ENCODE peak calls at places on chromosomes 12 and 14, in five cellular contexts. B is fibroblast of lung, J is ascending aorta, F is uterus, Z is Panc1. P is an unnamed sample.

GRCh38 chr12:46459881-46460545 is 87.4 kb upstream of the SLC38A2 start:
- DNase-seq in B (no peak), J (no peak), F (no peak), Z (no peak), P (no peak)

GRCh38 chr12:4080213-4080612 is 193.3 kb upstream of the CCND2 start:
- DNase-seq in B (no peak), J (no peak), F (no peak), Z (no peak), P (no peak)

GRCh38 chr14:89226789-89227489 is 190.1 kb downstream of the FOXN3 start:
- DNase-seq in B (no peak), J (no peak), F (no peak), Z (no peak), P (no peak)

GRCh38 chr14:99670361-99671229 is 13.5 kb upstream of the CYP46A1 start:
- DNase-seq in B (peak), J (no peak), F (no peak), Z (no peak), P (peak)

GRCh38 chr12:53389702-53390101 is 9.7 kb downstream of the SP1 start:
- DNase-seq in B (no peak), J (no peak), F (peak), Z (no peak), P (no peak)

GRCh38 chr14:51658441-51659173 is 6.9 kb downstream of the FRMD6 start:
- DNase-seq in B (no peak), J (no peak), F (no peak), Z (no peak), P (no peak)

GRCh38 chr12:67892289-67892688 is 97.0 kb upstream of the IFNG-AS1 start:
- DNase-seq in B (no peak), J (no peak), F (no peak), Z (no peak), P (no peak)

GRCh38 chr12:13181375-13182070 is 15.0 kb upstream of the EMP1 start:
- DNase-seq in B (no peak), J (no peak), F (no peak), Z (no peak), P (no peak)

GRCh38 chr12:106446429-106447092 is 89.0 kb downstream of the POLR3B start:
- DNase-seq in B (peak), J (no peak), F (no peak), Z (no peak), P (no peak)

GRCh38 chr12:121138284-121138683 is 5.6 kb downstream of the P2RX7 start:
- DNase-seq in B (no peak), J (no peak), F (no peak), Z (no peak), P (no peak)

GRCh38 chr12:112855375-112855774 is 51.4 kb upstream of the OAS1 start:
- DNase-seq in B (no peak), J (no peak), F (no peak), Z (no peak), P (no peak)

GRCh38 chr14:103594265-103594664 is 31.5 kb downstream of the COA8 start:
- DNase-seq in B (peak), J (no peak), F (peak), Z (no peak), P (no peak)

GRCh38 chr12:55814257-55814656 is 3.3 kb downstream of the SARNP start:
- DNase-seq in B (no peak), J (no peak), F (no peak), Z (no peak), P (no peak)

GRCh38 chr12:19388131-19388549 is 51.2 kb upstream of the AEBP2 start:
- DNase-seq in B (no peak), J (no peak), F (peak), Z (no peak), P (no peak)

DNA sequence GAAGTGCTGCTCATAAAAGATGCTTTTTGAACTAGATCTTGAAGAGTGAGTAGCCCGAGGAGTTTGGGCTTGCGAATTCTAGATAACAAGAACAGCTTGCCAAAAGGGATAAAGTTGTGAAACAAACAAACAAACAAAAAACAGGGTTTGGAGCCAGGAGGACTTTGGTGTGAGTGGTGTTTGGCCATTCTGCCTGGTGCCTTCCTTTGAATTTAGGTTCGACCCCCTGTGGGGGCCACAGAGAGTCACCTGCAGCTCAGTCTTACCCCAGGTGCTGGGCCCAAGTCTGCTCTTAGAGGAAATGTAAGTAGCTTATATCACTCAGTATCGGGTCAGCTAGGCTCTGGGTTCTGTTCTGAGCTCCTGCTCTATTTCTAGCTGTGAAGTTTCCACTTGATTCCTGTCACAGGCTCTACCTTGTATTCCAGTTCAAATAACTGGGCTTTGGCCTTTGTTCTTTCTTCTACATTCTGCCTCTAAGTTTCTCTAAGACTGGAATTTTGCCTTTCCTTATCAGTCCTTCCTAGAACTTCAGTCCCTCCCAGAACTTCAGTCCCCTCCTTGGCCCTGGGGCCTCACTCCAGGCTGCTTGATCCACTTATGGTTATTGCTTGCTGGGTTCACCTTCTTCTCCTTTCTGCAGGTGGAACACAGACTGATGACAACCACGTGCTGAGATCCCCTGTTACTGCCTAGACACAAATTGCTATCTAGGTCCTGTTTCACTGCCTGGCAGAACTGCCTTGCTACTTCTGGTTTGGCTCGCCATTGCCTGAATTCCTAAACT is 20.5 kb upstream of the DUSP6 start:
- DNase-seq in B (no peak), J (no peak), F (no peak), Z (no peak), P (no peak)
- H3K27ac ChIP-seq in B (no peak), J (peak), F (no peak), Z (no peak), P (no peak)

GRCh38 chr12:28575593-28576205 is 385.4 kb downstream of the CCDC91 start:
- DNase-seq in B (no peak), J (no peak), F (no peak), Z (no peak), P (no peak)

GRCh38 chr12:28578833-28579252 is 388.6 kb downstream of the CCDC91 start:
- DNase-seq in B (peak), J (no peak), F (no peak), Z (no peak), P (no peak)

GRCh38 chr12:28574746-28575592 is 384.7 kb downstream of the CCDC91 start:
- DNase-seq in B (no peak), J (no peak), F (no peak), Z (no peak), P (no peak)

GRCh38 chr12:28582687-28583376 is 392.6 kb downstream of the CCDC91 start:
- DNase-seq in B (no peak), J (no peak), F (no peak), Z (no peak), P (no peak)

GRCh38 chr12:28578361-28578760 is 388.1 kb downstream of the CCDC91 start:
- DNase-seq in B (peak), J (no peak), F (no peak), Z (no peak), P (no peak)
- H3K27ac ChIP-seq in B (no peak), J (no peak), F (peak), Z (no peak), P (no peak)

GRCh38 chr12:127271776-127272175 is 995.2 kb upstream of the TMEM132C start:
- DNase-seq in B (no peak), J (no peak), F (no peak), Z (no peak), P (no peak)
- H3K27ac ChIP-seq in B (no peak), J (no peak), F (no peak), Z (no peak), P (no peak)

DNA sequence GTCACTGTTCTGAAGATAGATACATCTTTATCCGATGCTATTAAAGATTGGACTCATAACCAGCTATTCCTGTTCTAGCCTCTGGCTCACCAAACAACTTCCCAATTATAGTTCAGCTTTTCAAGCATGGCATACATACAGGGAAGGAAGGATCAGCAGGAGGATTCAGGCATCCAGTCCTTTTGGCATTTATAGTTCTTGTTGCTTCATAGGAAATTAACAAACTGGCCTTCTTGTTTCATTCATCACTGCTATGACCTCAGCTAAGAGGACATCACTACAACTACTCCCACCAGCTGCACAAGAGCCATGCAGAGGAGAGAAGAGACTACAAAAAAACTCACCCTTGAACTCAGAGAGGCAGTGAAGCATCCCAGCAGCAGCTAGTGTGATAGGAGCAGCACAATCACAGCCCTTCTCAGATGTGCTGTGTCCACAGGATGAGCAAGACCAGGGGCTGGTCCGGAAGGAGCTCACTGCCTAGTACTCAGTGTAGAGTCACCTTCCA is 100.5 kb downstream of the SPTSSA start:
- DNase-seq in B (peak), J (no peak), F (peak), Z (no peak), P (no peak)
- H3K27ac ChIP-seq in B (no peak), J (no peak), F (peak), Z (no peak), P (no peak)

GRCh38 chr12:6650832-6651231 is 3.6 kb upstream of the ACRBP start:
- DNase-seq in B (no peak), J (no peak), F (no peak), Z (no peak), P (no peak)

GRCh38 chr12:6652391-6652790 is 5.2 kb upstream of the ACRBP start:
- DNase-seq in B (no peak), J (no peak), F (no peak), Z (no peak), P (no peak)

GRCh38 chr12:6653342-6653741 is 6.1 kb upstream of the ACRBP start:
- DNase-seq in B (no peak), J (no peak), F (no peak), Z (no peak), P (no peak)

GRCh38 chr12:6653987-6654386 is 6.8 kb upstream of the ACRBP start:
- DNase-seq in B (no peak), J (no peak), F (no peak), Z (no peak), P (no peak)
- H3K27ac ChIP-seq in B (no peak), J (no peak), F (no peak), Z (no peak), P (no peak)

GRCh38 chr14:74937171-74937570 is 14.1 kb upstream of the RPS6KL1 start:
- DNase-seq in B (no peak), J (no peak), F (no peak), Z (no peak), P (no peak)
- H3K27ac ChIP-seq in B (no peak), J (no peak), F (no peak), Z (no peak), P (no peak)

DNA sequence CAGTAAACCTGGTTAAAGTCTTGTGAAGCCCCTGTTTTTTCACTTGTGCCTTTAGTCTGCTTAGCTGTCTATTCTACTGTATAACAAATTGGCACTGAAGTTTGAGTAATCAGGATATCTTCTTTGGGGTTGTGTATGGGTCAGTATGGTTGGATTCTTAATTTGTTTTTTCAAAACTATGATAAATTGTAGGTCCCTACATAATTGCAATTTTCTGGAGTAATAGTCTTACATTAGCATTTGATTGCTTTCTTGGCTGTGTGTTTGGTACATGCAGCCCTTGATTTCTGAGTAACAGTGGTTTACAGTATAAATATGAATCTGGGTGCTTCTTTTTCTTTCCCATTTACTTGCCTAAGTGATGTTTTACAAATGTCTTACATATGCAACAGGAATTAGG is 186.6 kb downstream of the TMTC2 start:
- DNase-seq in B (no peak), J (no peak), F (no peak), Z (no peak), P (no peak)
- H3K27ac ChIP-seq in B (no peak), J (no peak), F (no peak), Z (no peak), P (no peak)

GRCh38 chr12:47775100-47775911 is 2.3 kb downstream of the SLC48A1 start:
- DNase-seq in B (peak), J (no peak), F (no peak), Z (no peak), P (no peak)

GRCh38 chr12:47773062-47773857 is at the start of gene SLC48A1:
- DNase-seq in B (peak), J (no peak), F (peak), Z (no peak), P (peak)

GRCh38 chr12:47774664-47775063 is 1.6 kb downstream of the SLC48A1 start:
- DNase-seq in B (no peak), J (no peak), F (no peak), Z (no peak), P (no peak)

GRCh38 chr12:47772738-47773061 is 338 bp upstream of the SLC48A1 start:
- DNase-seq in B (no peak), J (no peak), F (no peak), Z (no peak), P (no peak)

DNA sequence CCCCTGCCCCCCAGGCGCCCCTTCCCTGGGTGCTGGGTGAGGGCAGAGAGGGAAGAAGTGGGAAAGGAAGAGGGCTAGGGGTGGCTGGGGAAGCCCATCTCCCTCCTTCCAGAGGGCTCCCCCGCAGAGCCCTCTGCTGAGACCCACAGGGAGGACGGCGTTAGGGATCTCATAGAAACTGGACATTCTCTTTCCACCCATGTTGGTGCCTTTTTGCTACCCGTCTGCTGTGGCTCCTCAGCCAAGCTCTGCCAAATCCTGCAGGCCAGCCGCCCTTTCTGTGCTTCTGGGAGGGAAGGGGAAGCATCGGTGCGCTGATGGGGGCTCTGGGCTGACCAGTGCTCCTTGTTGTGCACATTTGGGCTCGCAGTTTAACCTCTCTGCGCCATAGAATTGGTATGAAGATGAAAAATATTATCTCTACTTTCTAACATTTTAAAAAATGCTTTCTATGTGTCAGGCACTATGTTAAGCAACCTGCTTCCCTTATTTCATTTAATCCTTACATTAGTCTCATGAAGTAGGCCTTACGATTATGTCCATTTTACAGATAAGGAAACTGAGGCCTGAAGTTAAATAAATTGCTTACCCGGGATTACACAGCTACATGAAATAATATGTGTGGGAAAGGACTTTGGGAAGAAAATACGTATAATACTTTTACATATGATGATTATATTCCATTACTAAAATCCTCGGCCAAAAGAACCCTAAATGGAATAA is 981 bp downstream of the SLC48A1 start:
- DNase-seq in B (no peak), J (no peak), F (no peak), Z (no peak), P (no peak)
- H3K27ac ChIP-seq in B (no peak), J (peak), F (peak), Z (peak), P (peak)